ENCODE peak calls at places on chromosomes 7 and 10, in seven cellular contexts. W is nephron progenitor cell, L is uterus, Z is breast epithelium, U is Calu3, D is GM06990, G is fibroblast of the aortic adventitia. T is an unnamed sample.

GRCh38 chr10:13223241-13223640 is 10.9 kb downstream of the UCMA start:
- DNase-seq in W (no peak), L (no peak), Z (no peak), U (no peak), D (no peak), G (no peak), T (no peak)

GRCh38 chr7:129203050-129203741 is 14.8 kb downstream of the SMO start:
- DNase-seq in W (no peak), L (no peak), Z (no peak), U (no peak), D (no peak), G (no peak), T (no peak)

GRCh38 chr7:116955801-116956514 is 2.7 kb downstream of the ST7 start:
- DNase-seq in W (no peak), L (peak), Z (no peak), U (no peak), D (peak), G (peak), T (peak)

GRCh38 chr7:36316319-36316718 is 73.3 kb upstream of the ANLN start:
- DNase-seq in W (no peak), L (no peak), Z (no peak), U (no peak), D (no peak), G (no peak), T (no peak)

GRCh38 chr10:4450981-4451501 is 375.0 kb upstream of the AKR1E2 start:
- DNase-seq in W (no peak), L (no peak), Z (no peak), U (no peak), D (no peak), G (peak), T (no peak)

GRCh38 chr10:106612381-106612780 is 552.1 kb downstream of the SORCS1 start:
- DNase-seq in W (no peak), L (no peak), Z (no peak), U (no peak), D (no peak), G (no peak), T (no peak)

GRCh38 chr10:28586176-28586575 is 53.3 kb downstream of the WAC start:
- DNase-seq in W (no peak), L (no peak), Z (no peak), U (no peak), D (no peak), G (no peak), T (no peak)

GRCh38 chr10:21732067-21732772 is 198.2 kb downstream of the MLLT10 start:
- DNase-seq in W (peak), L (peak), Z (no peak), U (peak), D (no peak), G (peak), T (peak)

GRCh38 chr10:134205-134742 is 981 bp upstream of the ZMYND11 start:
- DNase-seq in W (no peak), L (no peak), Z (no peak), U (no peak), D (no peak), G (peak), T (no peak)

GRCh38 chr7:22563621-22564241 is 63.7 kb upstream of the STEAP1B start:
- DNase-seq in W (peak), L (no peak), Z (no peak), U (peak), D (no peak), G (peak), T (peak)

GRCh38 chr7:22137026-22137425 is 191.3 kb upstream of the CDCA7L start:
- DNase-seq in W (no peak), L (no peak), Z (no peak), U (no peak), D (no peak), G (peak), T (no peak)

GRCh38 chr10:60905580-60905979 is 38.4 kb downstream of the RHOBTB1 start:
- DNase-seq in W (no peak), L (peak), Z (no peak), U (no peak), D (no peak), G (peak), T (no peak)

GRCh38 chr7:16106869-16107268 is 314.5 kb downstream of the CRPPA start:
- DNase-seq in W (no peak), L (no peak), Z (no peak), U (no peak), D (no peak), G (no peak), T (no peak)

GRCh38 chr7:155571581-155572345 is 25.4 kb upstream of the CNPY1 start:
- DNase-seq in W (no peak), L (no peak), Z (no peak), U (no peak), D (no peak), G (no peak), T (no peak)

GRCh38 chr10:90413196-90413595 is 444.6 kb downstream of the HTR7 start:
- DNase-seq in W (no peak), L (no peak), Z (no peak), U (no peak), D (no peak), G (peak), T (no peak)

GRCh38 chr7:149279111-149279743 is 17.2 kb downstream of the ZNF783 start:
- DNase-seq in W (no peak), L (no peak), Z (peak), U (no peak), D (no peak), G (no peak), T (no peak)

GRCh38 chr7:882336-883028 is 6.1 kb downstream of the GET4 start:
- DNase-seq in W (no peak), L (no peak), Z (no peak), U (no peak), D (no peak), G (no peak), T (no peak)

GRCh38 chr10:92714152-92714836 is 24.5 kb downstream of the HHEX start:
- DNase-seq in W (no peak), L (no peak), Z (no peak), U (no peak), D (no peak), G (no peak), T (no peak)

GRCh38 chr7:112204776-112205347 is 1.3 kb downstream of the DOCK4 start:
- DNase-seq in W (no peak), L (no peak), Z (no peak), U (no peak), D (no peak), G (peak), T (peak)

GRCh38 chr10:126562209-126562680 is 108.2 kb downstream of the C10orf90 start:
- DNase-seq in W (no peak), L (no peak), Z (no peak), U (no peak), D (no peak), G (no peak), T (no peak)

GRCh38 chr7:41336455-41336952 is 366.4 kb downstream of the INHBA start:
- DNase-seq in W (no peak), L (no peak), Z (no peak), U (no peak), D (no peak), G (peak), T (no peak)

GRCh38 chr7:40057292-40057691 is 77.1 kb downstream of the MPLKIP start:
- DNase-seq in W (no peak), L (no peak), Z (no peak), U (no peak), D (no peak), G (peak), T (no peak)

GRCh38 chr10:88288621-88289059 is 294.5 kb downstream of the RNLS start:
- DNase-seq in W (no peak), L (no peak), Z (no peak), U (no peak), D (no peak), G (no peak), T (peak)

GRCh38 chr7:55018361-55019328 is at the start of gene EGFR:
- DNase-seq in W (peak), L (peak), Z (peak), U (peak), D (no peak), G (peak), T (peak)

GRCh38 chr7:81846398-81846797 is 76.6 kb upstream of the HGF start:
- DNase-seq in W (no peak), L (no peak), Z (no peak), U (no peak), D (peak), G (peak), T (no peak)

GRCh38 chr10:51422311-51423120 is 276.9 kb downstream of the CSTF2T start:
- DNase-seq in W (peak), L (peak), Z (no peak), U (peak), D (peak), G (peak), T (peak)

GRCh38 chr10:103939498-103939897 is 21.5 kb upstream of the STN1 start:
- DNase-seq in W (no peak), L (no peak), Z (no peak), U (no peak), D (no peak), G (no peak), T (no peak)

GRCh38 chr10:133015816-133016462 is 71.8 kb upstream of the ADGRA1 start:
- DNase-seq in W (no peak), L (no peak), Z (no peak), U (no peak), D (no peak), G (no peak), T (no peak)

GRCh38 chr7:22444181-22444966 is 55.6 kb downstream of the STEAP1B start:
- DNase-seq in W (no peak), L (peak), Z (no peak), U (peak), D (peak), G (no peak), T (no peak)

GRCh38 chr7:16428672-16429071 is 7.3 kb upstream of the CRPPA start:
- DNase-seq in W (no peak), L (no peak), Z (no peak), U (peak), D (no peak), G (peak), T (no peak)

GRCh38 chr10:110850990-110851389 is 20.7 kb upstream of the PDCD4 start:
- DNase-seq in W (no peak), L (no peak), Z (no peak), U (no peak), D (no peak), G (peak), T (no peak)

GRCh38 chr10:51073461-51074237 is 638 bp upstream of the PRKG1 start:
- DNase-seq in W (peak), L (peak), Z (no peak), U (peak), D (peak), G (no peak), T (no peak)

GRCh38 chr10:47361293-47361692 is 13.1 kb downstream of the RBP3 start:
- DNase-seq in W (peak), L (no peak), Z (peak), U (peak), D (no peak), G (peak), T (peak)

GRCh38 chr7:127396184-127396583 is 3.7 kb upstream of the ZNF800 start:
- DNase-seq in W (no peak), L (no peak), Z (no peak), U (no peak), D (peak), G (peak), T (no peak)

GRCh38 chr7:47435889-47436312 is 146.0 kb downstream of the TNS3 start:
- DNase-seq in W (peak), L (peak), Z (peak), U (peak), D (no peak), G (peak), T (no peak)

GRCh38 chr7:49294611-49295010 is 370.3 kb downstream of the CDC14C start:
- DNase-seq in W (no peak), L (no peak), Z (no peak), U (no peak), D (no peak), G (peak), T (no peak)

GRCh38 chr7:33854951-33855350 is 50.4 kb upstream of the BMPER start:
- DNase-seq in W (no peak), L (no peak), Z (no peak), U (no peak), D (no peak), G (peak), T (no peak)

GRCh38 chr7:151059362-151060112 is at the start of gene SLC4A2:
- DNase-seq in W (peak), L (peak), Z (peak), U (peak), D (peak), G (peak), T (peak)
- TF ChIP-seq CTCF in W (peak), L (peak), Z (peak), U (peak), D (peak), G (peak), T (peak)

DNA sequence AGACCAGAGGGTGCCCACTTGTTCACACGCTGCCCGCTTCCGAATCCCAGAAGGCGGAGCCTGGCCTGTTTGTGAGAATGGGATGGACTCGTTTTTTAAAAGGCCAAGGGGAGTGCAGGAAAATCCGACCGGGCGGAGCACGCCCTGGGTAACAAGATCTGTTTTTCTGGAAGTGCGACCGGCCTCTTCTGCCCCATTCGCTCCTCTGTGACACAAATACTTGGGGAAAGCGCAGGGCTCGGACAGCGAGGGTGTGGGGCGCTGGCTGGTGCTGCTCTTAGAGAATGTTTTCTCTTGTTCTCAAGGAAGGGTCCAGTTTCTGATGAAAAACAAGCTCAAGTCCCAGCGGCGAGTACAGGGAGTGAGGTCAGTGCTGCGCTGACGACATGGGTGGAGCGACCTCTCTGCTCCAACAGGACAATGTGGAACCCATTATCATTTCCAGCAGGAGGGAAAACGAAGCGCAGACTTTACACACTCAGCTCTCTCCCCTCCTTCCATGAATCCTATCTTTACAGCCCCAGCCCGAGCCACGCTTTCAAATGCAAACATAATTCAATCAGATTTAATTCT is 1.3 kb downstream of the RADIL start:
- DNase-seq in W (peak), L (peak), Z (peak), U (no peak), D (no peak), G (peak), T (no peak)
- TF ChIP-seq CTCF in W (no peak), L (no peak), Z (no peak), U (no peak), D (no peak), G (peak), T (no peak)

GRCh38 chr7:100865372-100865911 is 1.7 kb upstream of the TRIP6 start:
- DNase-seq in W (no peak), L (peak), Z (no peak), U (peak), D (no peak), G (no peak), T (no peak)
- TF ChIP-seq CTCF in W (no peak), L (no peak), Z (no peak), U (no peak), D (no peak), G (no peak), T (no peak)

GRCh38 chr7:118352854-118353453 is 128.4 kb downstream of the ANKRD7 start:
- DNase-seq in W (no peak), L (no peak), Z (no peak), U (no peak), D (no peak), G (peak), T (no peak)
- TF ChIP-seq CTCF in W (peak), L (no peak), Z (no peak), U (peak), D (peak), G (no peak), T (no peak)

DNA sequence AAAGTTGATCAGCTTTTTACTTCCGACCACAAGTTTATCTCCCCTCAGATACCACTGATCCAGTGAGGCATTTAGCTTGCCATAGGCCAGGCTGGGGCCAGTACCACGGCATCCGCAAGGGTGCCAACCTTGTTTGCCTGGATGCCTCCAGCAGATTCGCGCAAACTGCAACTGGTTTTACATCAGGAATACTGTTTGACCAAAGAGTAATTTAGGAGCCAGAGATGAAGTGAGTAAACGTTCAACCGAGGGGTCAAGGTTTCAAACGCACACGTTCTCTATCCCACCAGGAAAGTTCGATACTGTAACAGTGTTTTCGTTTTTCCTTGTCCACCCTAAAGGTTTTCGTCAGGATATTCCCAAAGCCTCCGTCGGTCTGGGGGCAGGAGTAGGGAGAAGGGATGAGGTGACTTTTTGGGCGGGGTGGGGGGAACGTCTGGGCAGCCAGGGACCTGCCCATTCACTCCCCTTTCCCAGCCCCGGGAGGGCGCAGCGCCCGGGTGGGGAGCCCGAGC is at the start of gene MDFIC:
- DNase-seq in W (peak), L (peak), Z (no peak), U (no peak), D (no peak), G (peak), T (no peak)
- TF ChIP-seq CTCF in W (no peak), L (peak), Z (no peak), U (no peak), D (no peak), G (peak), T (no peak)

GRCh38 chr10:78445308-78445707 is 411.6 kb downstream of the RPS24 start:
- DNase-seq in W (no peak), L (no peak), Z (no peak), U (no peak), D (no peak), G (no peak), T (no peak)
- TF ChIP-seq CTCF in W (no peak), L (no peak), Z (no peak), U (no peak), D (no peak), G (no peak), T (no peak)

GRCh38 chr7:150962743-150963399 is 15.2 kb downstream of the KCNH2 start:
- DNase-seq in W (peak), L (peak), Z (no peak), U (peak), D (no peak), G (peak), T (peak)

GRCh38 chr7:150963707-150964559 is 14.2 kb downstream of the KCNH2 start:
- DNase-seq in W (peak), L (no peak), Z (no peak), U (no peak), D (no peak), G (no peak), T (no peak)

GRCh38 chr7:150962285-150962742 is 15.8 kb downstream of the KCNH2 start:
- DNase-seq in W (no peak), L (no peak), Z (no peak), U (no peak), D (no peak), G (no peak), T (no peak)

GRCh38 chr7:150959739-150960734 is 18.1 kb downstream of the KCNH2 start:
- DNase-seq in W (peak), L (no peak), Z (no peak), U (no peak), D (no peak), G (no peak), T (no peak)

DNA sequence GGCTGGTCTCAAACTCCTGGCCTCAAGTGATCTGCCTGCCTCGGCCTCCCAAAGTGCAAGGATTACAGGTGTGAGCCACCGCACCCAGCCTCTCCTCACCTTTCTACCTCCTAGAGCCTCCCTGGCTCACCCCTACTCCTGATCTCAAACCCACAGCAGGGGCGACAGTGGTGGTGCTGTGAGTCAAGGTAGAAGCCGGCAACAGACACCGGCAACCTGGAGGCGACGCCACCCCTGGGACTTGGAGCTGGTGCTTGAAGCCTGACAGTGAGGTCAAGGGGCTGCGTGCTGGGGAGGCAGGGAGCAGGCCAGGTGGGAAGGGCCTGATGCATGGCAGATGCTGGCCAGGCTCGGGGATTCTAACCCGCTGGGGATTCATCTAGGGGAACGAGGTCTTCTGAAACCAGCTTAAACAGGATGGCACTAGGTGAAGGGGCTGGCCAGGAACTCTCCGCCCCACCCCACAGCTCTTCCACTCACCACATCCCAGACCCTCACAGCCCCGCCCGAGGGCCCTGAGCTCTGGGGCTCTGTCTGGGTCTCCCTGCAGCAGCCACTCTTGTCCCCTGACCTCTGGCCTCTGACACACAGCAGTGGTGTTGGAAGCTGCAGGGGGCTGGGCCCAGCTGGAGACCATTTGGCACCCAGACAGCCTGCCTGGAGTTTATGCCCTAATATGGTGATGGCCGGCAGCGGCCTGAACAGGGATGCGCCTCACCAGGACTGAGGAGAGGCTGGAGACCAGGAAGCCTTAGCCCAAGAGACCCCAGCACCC is 16.4 kb downstream of the KCNH2 start:
- DNase-seq in W (peak), L (peak), Z (no peak), U (no peak), D (no peak), G (no peak), T (no peak)
- TF ChIP-seq CTCF in W (no peak), L (no peak), Z (no peak), U (no peak), D (no peak), G (no peak), T (no peak)